ENCODE peak calls at places on chromosomes 3 and 15, in nine cellular contexts. L, C, A, Y, K, H, W, P and D are unnamed samples.

GRCh38 chr3:53803816-53804545 is 42.2 kb downstream of the CHDH start:
- DNase-seq in L (no peak), C (no peak), A (no peak), Y (peak), K (no peak), H (no peak), W (no peak), P (no peak), D (no peak)

GRCh38 chr15:81511160-81511559 is 137.1 kb upstream of the TMC3 start:
- DNase-seq in L (no peak), C (no peak), A (no peak), Y (no peak), K (no peak), H (no peak), W (no peak), P (no peak), D (no peak)

GRCh38 chr3:112794622-112795172 is 52.0 kb downstream of the CD200R1L start:
- DNase-seq in L (no peak), C (peak), A (no peak), Y (peak), K (no peak), H (no peak), W (no peak), P (no peak), D (no peak)

GRCh38 chr3:176693416-176693815 is 503.9 kb downstream of the TBL1XR1 start:
- DNase-seq in L (no peak), C (no peak), A (no peak), Y (peak), K (no peak), H (no peak), W (no peak), P (no peak), D (no peak)

GRCh38 chr3:158709666-158710083 is 22.6 kb downstream of the RARRES1 start:
- DNase-seq in L (no peak), C (peak), A (no peak), Y (no peak), K (no peak), H (no peak), W (peak), P (no peak), D (no peak)

GRCh38 chr3:110384601-110385000 is 687.0 kb upstream of the NECTIN3 start:
- DNase-seq in L (no peak), C (peak), A (no peak), Y (no peak), K (no peak), H (no peak), W (peak), P (no peak), D (no peak)

GRCh38 chr15:29815000-29815704 is 7.1 kb downstream of the TJP1 start:
- DNase-seq in L (no peak), C (peak), A (no peak), Y (no peak), K (no peak), H (no peak), W (no peak), P (no peak), D (no peak)

GRCh38 chr3:113552851-113553250 is 20.5 kb downstream of the SIDT1 start:
- DNase-seq in L (no peak), C (no peak), A (no peak), Y (no peak), K (peak), H (no peak), W (no peak), P (no peak), D (no peak)

GRCh38 chr3:30954431-30954830 is 60.0 kb upstream of the GADL1 start:
- DNase-seq in L (no peak), C (no peak), A (no peak), Y (no peak), K (no peak), H (no peak), W (no peak), P (no peak), D (no peak)

GRCh38 chr15:70279096-70279495 is 181.4 kb upstream of the TLE3 start:
- DNase-seq in L (no peak), C (no peak), A (no peak), Y (no peak), K (no peak), H (no peak), W (no peak), P (no peak), D (no peak)

GRCh38 chr3:29430558-29430971 is 149.7 kb downstream of the RBMS3 start:
- DNase-seq in L (no peak), C (peak), A (no peak), Y (no peak), K (no peak), H (no peak), W (peak), P (no peak), D (no peak)